ENCODE peak calls at places on chromosomes 11 and 22, in six cellular contexts. Q is skeletal muscle cell, M is stromal cell of bone marrow, X is WERI-Rb-1, W is LoVo, R is T-helper 9 cell. S is an unnamed sample.

GRCh38 chr11:124817036-124817435 is 16.8 kb upstream of the MSANTD2 start:
- DNase-seq in M (no peak), Q (no peak), R (no peak), X (no peak), W (peak), S (no peak)

GRCh38 chr11:127627629-127628462 is 627.3 kb upstream of the KIRREL3 start:
- DNase-seq in Q (no peak), R (no peak), W (peak), M (no peak), X (no peak), S (no peak)

GRCh38 chr11:29336727-29337212 is 680.1 kb downstream of the KCNA4 start:
- DNase-seq in W (no peak), X (no peak), M (peak), Q (no peak), R (no peak), S (no peak)

GRCh38 chr11:8234425-8234821 is 29.3 kb downstream of the LMO1 start:
- DNase-seq in M (no peak), R (no peak), Q (no peak), W (no peak), X (no peak), S (no peak)

GRCh38 chr11:16001899-16002426 is 354.4 kb downstream of the SOX6 start:
- DNase-seq in Q (peak), M (peak), X (peak), R (no peak), W (peak), S (no peak)

GRCh38 chr22:40668611-40669390 is 10.5 kb upstream of the MCHR1 start:
- DNase-seq in M (peak), R (no peak), X (no peak), W (peak), Q (peak), S (no peak)

GRCh38 chr22:30824711-30825110 is 130.0 kb downstream of the OSBP2 start:
- DNase-seq in M (no peak), W (no peak), R (no peak), Q (no peak), X (no peak), S (no peak)

GRCh38 chr11:96254087-96254486 is 88.9 kb downstream of the MAML2 start:
- DNase-seq in W (no peak), R (no peak), Q (peak), M (no peak), X (no peak), S (no peak)

GRCh38 chr22:35154937-35155387 is 89.0 kb downstream of the ISX start:
- DNase-seq in W (peak), X (peak), R (no peak), Q (no peak), M (peak), S (no peak)

GRCh38 chr22:46007003-46007847 is 30.3 kb upstream of the WNT7B start:
- DNase-seq in W (peak), M (peak), X (no peak), R (no peak), Q (peak), S (no peak)

GRCh38 chr11:130220311-130221030 is 60.9 kb downstream of the ST14 start:
- DNase-seq in R (no peak), M (no peak), X (no peak), Q (no peak), W (no peak), S (no peak)

GRCh38 chr11:2752204-2752772 is 52.5 kb upstream of the KCNQ1OT1 start:
- DNase-seq in R (no peak), M (no peak), X (peak), Q (no peak), W (no peak), S (no peak)

GRCh38 chr22:36692280-36692679 is 11.3 kb downstream of the CACNG2 start:
- DNase-seq in M (no peak), R (no peak), Q (no peak), X (no peak), W (no peak), S (no peak)

S was measured in CD8-positive, alpha-beta memory T cell.